ENCODE peak calls at places on chromosomes 1 and 21, in nine cellular contexts. Y, B, W, H, S, I, F, J and E are unnamed samples.

GRCh38 chr1:54904476-54905048 is 17.6 kb upstream of the DHCR24 start:
- DNase-seq in Y (no peak), B (no peak), W (no peak), H (peak; percentile 38), S (no peak), I (no peak), F (peak; percentile 91), J (no peak), E (no peak)

GRCh38 chr1:196590959-196591358 is 17.3 kb downstream of the KCNT2 start:
- DNase-seq in Y (no peak), B (no peak), W (no peak), H (no peak), S (no peak), I (no peak), F (no peak), J (no peak), E (no peak)

GRCh38 chr1:194013561-194013960 is 827.1 kb upstream of the B3GALT2 start:
- DNase-seq in Y (no peak), B (no peak), W (no peak), H (no peak), S (no peak), I (no peak), F (no peak), J (no peak), E (no peak)

GRCh38 chr1:92201973-92202372 is 15.7 kb upstream of the C1orf146 start:
- DNase-seq in Y (no peak), B (no peak), W (no peak), H (no peak), S (no peak), I (no peak), F (no peak), J (no peak), E (no peak)

GRCh38 chr1:48294656-48295055 is 72.1 kb downstream of the SLC5A9 start:
- DNase-seq in Y (no peak), B (no peak), W (no peak), H (no peak), S (no peak), I (no peak), F (no peak), J (no peak), E (no peak)

GRCh38 chr21:41045534-41046268 is 122.3 kb upstream of the BACE2 start:
- DNase-seq in Y (peak; percentile 54), B (peak; percentile 50), W (no peak), H (no peak), S (no peak), I (no peak), F (no peak), J (no peak), E (no peak)

GRCh38 chr1:86798608-86799291 is 94.4 kb downstream of the SH3GLB1 start:
- DNase-seq in Y (no peak), B (no peak), W (no peak), H (no peak), S (no peak), I (no peak), F (no peak), J (no peak), E (no peak)

GRCh38 chr1:17372955-17373354 is 959 bp downstream of the PADI6 start:
- DNase-seq in Y (no peak), B (no peak), W (no peak), H (no peak), S (no peak), I (no peak), F (no peak), J (no peak), E (no peak)

GRCh38 chr1:222786107-222786506 is 28.7 kb upstream of the DISP1 start:
- DNase-seq in Y (no peak), B (no peak), W (no peak), H (no peak), S (no peak), I (no peak), F (peak; percentile 51), J (no peak), E (no peak)

GRCh38 chr1:155831279-155831976 is 25.6 kb downstream of the GON4L start:
- DNase-seq in Y (no peak), B (no peak), W (no peak), H (no peak), S (no peak), I (no peak), F (no peak), J (no peak), E (no peak)